ENCODE peak calls at places on chromosomes 12 and 14, in six cellular contexts. I is lower leg skin, S is right atrium auricular region, J is fibroblast of lung, K is foreskin fibroblast, F is adrenal gland. N is an unnamed sample.

GRCh38 chr12:56119361-56119796 is 1.3 kb downstream of the ZC3H10 start:
- DNase-seq in I (peak), J (peak), K (peak), F (peak), S (peak), N (no peak)

GRCh38 chr14:38774162-38774561 is 328.9 kb downstream of the SEC23A start:
- DNase-seq in J (no peak), S (no peak), K (no peak), I (no peak), F (no peak), N (no peak)

GRCh38 chr12:62472472-62472871 is 5.8 kb downstream of the MON2 start:
- DNase-seq in F (no peak), K (no peak), J (no peak), S (no peak), I (no peak), N (no peak)

GRCh38 chr12:6607751-6608591 is 792 bp upstream of the CHD4 start:
- DNase-seq in S (peak), I (peak), K (peak), F (peak), J (peak), N (peak)

GRCh38 chr14:94601961-94602391 is 10.2 kb upstream of the SERPINA3 start:
- DNase-seq in J (peak), I (peak), K (peak), S (peak), F (peak), N (no peak)

GRCh38 chr12:69290545-69291277 is 51.3 kb downstream of the CPSF6 start:
- DNase-seq in I (peak), J (peak), K (peak), S (peak), F (peak), N (peak)

GRCh38 chr12:8541591-8541990 is 886 bp upstream of the CLEC4E start:
- DNase-seq in F (no peak), S (no peak), K (no peak), I (no peak), J (no peak), N (no peak)

GRCh38 chr12:52246720-52247621 is 13.9 kb downstream of the KRT7 start:
- DNase-seq in K (no peak), I (no peak), F (peak), S (no peak), J (no peak), N (no peak)

GRCh38 chr12:93802698-93803097 is 125.5 kb downstream of the CRADD start:
- DNase-seq in J (peak), I (no peak), F (no peak), S (no peak), K (peak), N (no peak)

GRCh38 chr12:122129131-122129530 is 44.9 kb downstream of the IL31 start:
- DNase-seq in J (no peak), S (no peak), I (no peak), F (no peak), K (no peak), N (no peak)

GRCh38 chr12:122137229-122137628 is 36.8 kb downstream of the IL31 start:
- DNase-seq in I (no peak), S (no peak), K (no peak), F (no peak), J (no peak), N (no peak)

GRCh38 chr12:122135437-122136031 is 38.5 kb downstream of the IL31 start:
- DNase-seq in I (no peak), J (no peak), S (no peak), F (no peak), K (no peak), N (no peak)

GRCh38 chr12:122130150-122130549 is 43.9 kb downstream of the IL31 start:
- DNase-seq in J (no peak), S (no peak), I (no peak), F (no peak), K (no peak), N (no peak)

DNA sequence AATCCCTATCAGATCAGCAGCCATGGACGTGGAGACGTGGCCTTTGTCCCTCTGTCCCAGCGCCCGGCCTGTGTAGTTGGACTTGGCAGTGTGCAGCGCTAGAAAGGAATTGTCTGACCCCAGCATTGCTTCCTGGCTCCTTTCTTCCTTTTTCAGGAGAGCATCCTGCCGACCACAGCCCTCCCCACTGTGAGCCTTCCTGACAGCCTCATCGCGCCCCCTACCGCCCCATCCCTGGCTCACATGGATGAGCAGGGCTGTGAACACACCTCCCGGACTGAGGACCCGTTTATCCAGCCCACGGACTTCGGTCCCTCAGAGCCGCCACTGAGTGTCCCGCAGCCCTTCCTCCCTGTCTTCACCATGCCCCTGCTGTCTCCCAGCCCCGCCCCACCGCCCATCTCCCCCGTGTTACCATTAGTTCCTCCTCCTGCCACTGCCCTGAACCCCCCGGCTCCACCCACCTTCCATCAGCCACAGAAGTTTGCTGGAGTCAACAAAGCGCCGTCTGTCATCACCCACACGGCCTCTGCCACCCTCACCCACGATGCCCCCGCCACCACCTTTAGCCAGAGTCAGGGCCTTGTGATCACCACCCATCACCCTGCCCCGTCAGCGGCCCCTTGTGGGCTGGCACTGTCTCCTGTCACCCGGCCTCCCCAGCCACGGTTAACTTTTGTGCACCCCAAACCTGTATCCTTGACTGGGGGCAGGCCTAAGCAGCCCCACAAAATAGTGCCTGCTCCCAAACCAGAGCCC is 40.6 kb downstream of the IL31 start:
- DNase-seq in S (no peak), F (no peak), K (no peak), I (no peak), J (no peak), N (no peak)
- TF ChIP-seq CTCF in S (no peak), F (no peak), K (no peak), I (no peak), J (no peak), N (no peak)

GRCh38 chr14:35337557-35338255 is 45.5 kb downstream of the PSMA6 start:
- DNase-seq in I (no peak), S (no peak), K (no peak), J (no peak), F (peak), N (no peak)

GRCh38 chr14:35333797-35334743 is 41.9 kb downstream of the PSMA6 start:
- DNase-seq in F (no peak), K (no peak), S (no peak), J (no peak), I (no peak), N (no peak)

GRCh38 chr14:35337074-35337556 is 44.9 kb downstream of the PSMA6 start:
- DNase-seq in K (no peak), I (no peak), S (no peak), F (no peak), J (no peak), N (no peak)

GRCh38 chr14:35335388-35336092 is 43.4 kb downstream of the PSMA6 start:
- DNase-seq in I (no peak), F (peak), J (peak), S (no peak), K (peak), N (no peak)

DNA sequence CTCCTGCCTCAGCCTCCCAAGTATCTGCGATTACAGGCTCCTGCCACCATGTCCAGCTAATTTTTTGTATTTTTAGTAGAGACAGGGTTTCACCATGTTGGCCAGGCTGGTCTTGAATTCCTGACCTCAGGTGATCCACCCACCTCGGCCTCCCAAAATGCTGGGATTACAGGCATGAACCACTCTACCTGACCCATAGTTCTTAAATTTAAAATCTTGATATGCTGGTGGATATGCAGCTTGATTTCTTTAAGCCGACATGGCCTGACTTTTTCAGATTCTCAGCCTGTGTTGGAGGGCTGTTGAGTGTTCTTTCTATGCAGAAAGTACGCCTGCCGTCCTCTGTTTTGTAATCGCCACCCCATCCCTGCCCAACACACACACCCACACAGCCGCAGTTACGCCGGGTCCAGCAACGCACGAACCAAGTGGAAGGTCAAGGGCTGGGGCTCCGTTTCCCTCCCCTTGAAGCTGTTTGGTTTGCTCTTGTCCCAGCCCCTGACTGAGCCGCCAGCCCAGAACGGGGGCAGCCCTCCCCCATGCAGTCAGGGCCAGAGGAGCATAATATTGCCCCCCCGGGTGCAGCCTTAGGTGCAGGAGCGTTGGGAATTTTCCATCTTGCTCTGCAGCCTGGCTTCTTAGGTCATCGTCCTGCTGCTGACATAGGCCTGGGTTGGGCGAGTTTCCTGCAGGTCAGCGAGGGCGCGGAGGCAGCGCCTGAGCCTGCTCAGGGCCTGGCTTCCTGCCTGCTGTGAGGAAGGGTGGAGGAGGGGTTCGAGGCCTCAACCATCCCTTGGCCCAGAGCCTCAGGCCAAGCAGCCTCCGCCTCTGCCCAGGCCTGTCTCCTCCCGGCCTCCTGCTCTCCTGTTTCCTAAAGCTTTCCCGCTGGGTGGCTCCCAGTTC is 44.2 kb downstream of the PSMA6 start:
- DNase-seq in J (peak), K (peak), I (peak), S (peak), F (peak), N (no peak)
- TF ChIP-seq CTCF in J (no peak), K (no peak), I (peak), S (no peak), F (no peak), N (no peak)

DNA sequence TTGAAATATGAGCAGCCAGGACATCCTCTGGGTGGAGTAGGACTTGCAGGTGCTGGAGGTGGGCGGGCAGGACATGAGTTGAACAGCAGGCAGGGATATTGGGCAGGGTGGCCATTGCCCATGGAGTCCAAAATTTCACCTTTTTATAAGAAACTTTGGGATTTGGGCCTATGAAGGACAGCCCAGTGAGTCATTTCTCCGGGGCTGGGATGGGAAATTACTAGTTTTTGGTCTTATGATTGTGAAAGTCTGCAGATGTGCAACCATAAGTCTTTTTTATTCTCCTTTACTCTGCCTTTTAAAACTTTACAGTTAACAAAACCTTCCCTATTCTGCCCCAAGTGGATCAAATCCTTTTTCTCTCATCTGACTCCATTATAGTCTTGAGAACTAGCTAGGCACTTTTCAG is 88.9 kb downstream of the TMX1 start:
- DNase-seq in J (peak), K (peak), I (no peak), S (no peak), F (no peak), N (no peak)
- TF ChIP-seq CTCF in J (no peak), K (no peak), I (no peak), S (no peak), F (no peak), N (no peak)

GRCh38 chr12:32560520-32560919 is 118.6 kb upstream of the DNM1L start:
- DNase-seq in F (no peak), J (no peak), S (no peak), K (no peak), I (no peak), N (no peak)
- TF ChIP-seq CTCF in F (no peak), J (no peak), S (no peak), K (no peak), I (no peak), N (no peak)

DNA sequence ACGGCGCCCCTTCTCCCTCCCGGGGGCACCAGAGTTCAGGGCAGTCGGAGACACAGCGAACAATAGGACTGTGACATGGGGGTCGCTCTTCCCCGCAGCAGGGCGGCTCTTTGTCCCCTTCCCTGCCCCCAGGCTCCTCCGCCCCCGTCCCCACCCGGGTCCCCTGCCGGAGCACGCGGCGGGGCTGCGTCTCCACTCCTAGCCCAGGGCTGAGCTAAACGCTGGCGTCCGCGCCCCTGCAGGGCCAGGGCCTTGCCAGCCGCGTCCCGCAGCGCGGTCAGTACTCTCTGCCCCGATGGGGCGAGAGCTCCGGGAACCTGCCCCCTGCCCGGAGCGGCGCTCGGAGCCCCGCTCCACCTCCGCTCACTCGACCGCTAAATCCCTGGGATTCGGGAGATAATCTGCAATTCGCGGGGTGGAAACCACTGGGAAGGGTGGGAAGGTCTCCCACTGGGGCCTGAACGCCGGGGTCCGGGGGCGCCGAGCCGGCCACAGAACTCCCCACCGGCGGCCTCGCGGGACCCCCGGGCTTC is 825 bp upstream of the CCDC85C start:
- DNase-seq in S (no peak), F (no peak), J (no peak), I (no peak), K (no peak), N (no peak)
- TF ChIP-seq CTCF in S (no peak), F (no peak), J (no peak), I (no peak), K (no peak), N (no peak)

GRCh38 chr12:53476769-53477209 is 22.5 kb downstream of the MAP3K12 start:
- DNase-seq in J (no peak), I (no peak), K (no peak), S (no peak), F (no peak), N (no peak)
- TF ChIP-seq CTCF in J (peak), I (no peak), K (peak), S (no peak), F (no peak), N (peak)

GRCh38 chr14:100679707-100680438 is 46.8 kb upstream of the DLK1 start:
- DNase-seq in I (no peak), J (peak), K (peak), S (no peak), F (peak), N (no peak)
- TF ChIP-seq CTCF in I (no peak), J (peak), K (peak), S (no peak), F (peak), N (no peak)

GRCh38 chr12:43976027-43976426 is 140.1 kb downstream of the TMEM117 start:
- DNase-seq in I (no peak), J (no peak), K (no peak), F (no peak), S (no peak), N (no peak)

GRCh38 chr12:43973385-43973784 is 137.5 kb downstream of the TMEM117 start:
- DNase-seq in I (no peak), J (no peak), K (no peak), S (no peak), F (no peak), N (no peak)

GRCh38 chr12:43978546-43978945 is 142.7 kb downstream of the TMEM117 start:
- DNase-seq in F (no peak), S (no peak), J (no peak), I (no peak), K (no peak), N (no peak)

GRCh38 chr12:43969882-43970281 is 134.0 kb downstream of the TMEM117 start:
- DNase-seq in S (no peak), I (no peak), F (no peak), J (peak), K (peak), N (no peak)

DNA sequence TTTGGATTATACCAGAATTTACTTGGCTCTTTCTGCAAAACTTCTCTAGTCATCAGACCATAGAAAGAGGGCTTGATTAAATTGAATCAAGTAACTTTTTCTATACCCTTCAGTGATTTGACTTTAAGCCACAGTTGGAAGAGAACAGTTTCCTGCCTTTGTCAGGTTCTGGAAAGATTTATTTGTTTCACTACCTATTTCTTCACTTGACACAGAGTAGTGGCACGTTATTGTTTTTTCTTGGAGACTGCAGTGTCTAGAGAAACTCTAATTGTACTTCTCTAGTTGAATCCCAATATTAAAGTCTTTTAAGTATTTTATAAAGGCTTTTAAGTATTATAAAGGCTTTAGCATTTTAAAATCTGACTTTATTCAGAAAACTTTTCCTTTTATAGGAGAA is 138.1 kb downstream of the TMEM117 start:
- DNase-seq in J (no peak), S (no peak), I (no peak), F (no peak), K (no peak), N (no peak)
- TF ChIP-seq CTCF in J (no peak), S (no peak), I (no peak), F (no peak), K (no peak), N (no peak)

N was measured in GM12864.